ENCODE peak calls at places on chromosomes 11 and 22, in six cellular contexts. One of them, this sample, is unnamed.

GRCh38 chr11:70481625-70482528 is 83.5 kb downstream of the CTTN start:
- DNase-seq in MM.1S: no peak
- DNase-seq in upper lobe of right lung: no peak
- DNase-seq in neuronal stem cell: no peak
- DNase-seq in body of pancreas: no peak
- DNase-seq in IMR-90: peak; percentile 63
- DNase-seq in this sample: no peak

GRCh38 chr11:125903753-125904659 is at the start of gene DDX25:
- DNase-seq in MM.1S: no peak
- DNase-seq in upper lobe of right lung: no peak
- DNase-seq in neuronal stem cell: peak; percentile 51
- DNase-seq in body of pancreas: no peak
- DNase-seq in IMR-90: no peak
- DNase-seq in this sample: peak; percentile 16

GRCh38 chr11:67318239-67318555 is 14.9 kb downstream of the SSH3 start:
- DNase-seq in MM.1S: no peak
- DNase-seq in upper lobe of right lung: no peak
- DNase-seq in neuronal stem cell: no peak
- DNase-seq in body of pancreas: no peak
- DNase-seq in IMR-90: no peak
- DNase-seq in this sample: no peak

GRCh38 chr11:47258317-47258902 is 614 bp downstream of the NR1H3 start:
- DNase-seq in MM.1S: no peak
- DNase-seq in upper lobe of right lung: no peak
- DNase-seq in neuronal stem cell: no peak
- DNase-seq in body of pancreas: no peak
- DNase-seq in IMR-90: no peak
- DNase-seq in this sample: no peak

GRCh38 chr11:113991170-113991569 is 16.3 kb downstream of the HTR3A start:
- DNase-seq in MM.1S: peak; percentile 36
- DNase-seq in upper lobe of right lung: no peak
- DNase-seq in neuronal stem cell: peak; percentile 73
- DNase-seq in body of pancreas: no peak
- DNase-seq in IMR-90: peak; percentile 8
- DNase-seq in this sample: no peak

GRCh38 chr11:131408011-131408640 is 37.7 kb downstream of the NTM start:
- DNase-seq in MM.1S: peak; percentile 79
- DNase-seq in upper lobe of right lung: no peak
- DNase-seq in neuronal stem cell: no peak
- DNase-seq in body of pancreas: peak; percentile 22
- DNase-seq in IMR-90: peak; percentile 28
- DNase-seq in this sample: no peak

GRCh38 chr11:45886816-45887520 is 1.5 kb downstream of the MAPK8IP1 start:
- DNase-seq in MM.1S: no peak
- DNase-seq in upper lobe of right lung: no peak
- DNase-seq in neuronal stem cell: no peak
- DNase-seq in body of pancreas: no peak
- DNase-seq in IMR-90: no peak
- DNase-seq in this sample: no peak

GRCh38 chr22:26404851-26405357 is 24.2 kb upstream of the ASPHD2 start:
- DNase-seq in MM.1S: no peak
- DNase-seq in upper lobe of right lung: no peak
- DNase-seq in neuronal stem cell: no peak
- DNase-seq in body of pancreas: no peak
- DNase-seq in IMR-90: no peak
- DNase-seq in this sample: no peak

GRCh38 chr22:17990167-17990566 is 34.2 kb downstream of the MICAL3 start:
- DNase-seq in MM.1S: no peak
- DNase-seq in upper lobe of right lung: no peak
- DNase-seq in neuronal stem cell: no peak
- DNase-seq in body of pancreas: no peak
- DNase-seq in IMR-90: no peak
- DNase-seq in this sample: no peak

GRCh38 chr22:37244114-37244921 is at the start of gene RAC2:
- DNase-seq in MM.1S: peak; percentile 92
- DNase-seq in upper lobe of right lung: peak; percentile 91
- DNase-seq in neuronal stem cell: no peak
- DNase-seq in body of pancreas: peak; percentile 53
- DNase-seq in IMR-90: peak; percentile 57
- DNase-seq in this sample: peak; percentile 99

GRCh38 chr11:46710821-46711269 is 8.2 kb upstream of the F2 start:
- DNase-seq in MM.1S: no peak
- DNase-seq in upper lobe of right lung: no peak
- DNase-seq in neuronal stem cell: no peak
- DNase-seq in body of pancreas: peak; percentile 43
- DNase-seq in IMR-90: peak; percentile 97
- DNase-seq in this sample: no peak

GRCh38 chr11:48167380-48167779 is 49.2 kb upstream of the OR4B1 start:
- DNase-seq in MM.1S: no peak
- DNase-seq in upper lobe of right lung: no peak
- DNase-seq in neuronal stem cell: no peak
- DNase-seq in body of pancreas: no peak
- DNase-seq in IMR-90: no peak
- DNase-seq in this sample: no peak

GRCh38 chr11:1307163-1307870 is 2.1 kb downstream of the TOLLIP start:
- DNase-seq in MM.1S: no peak
- DNase-seq in upper lobe of right lung: peak; percentile 73
- DNase-seq in neuronal stem cell: no peak
- DNase-seq in body of pancreas: no peak
- DNase-seq in IMR-90: no peak
- DNase-seq in this sample: no peak

GRCh38 chr11:59426361-59427067 is at the start of gene OR5A2:
- DNase-seq in MM.1S: no peak
- DNase-seq in upper lobe of right lung: no peak
- DNase-seq in neuronal stem cell: peak; percentile 76
- DNase-seq in body of pancreas: no peak
- DNase-seq in IMR-90: no peak
- DNase-seq in this sample: no peak

GRCh38 chr22:31572939-31573338 is 76.6 kb downstream of the SFI1 start:
- DNase-seq in MM.1S: no peak
- DNase-seq in upper lobe of right lung: no peak
- DNase-seq in neuronal stem cell: no peak
- DNase-seq in body of pancreas: no peak
- DNase-seq in IMR-90: no peak
- DNase-seq in this sample: no peak

GRCh38 chr11:9760180-9760550 is 96.3 kb downstream of the SWAP70 start:
- DNase-seq in MM.1S: no peak
- DNase-seq in upper lobe of right lung: peak; percentile 73
- DNase-seq in neuronal stem cell: no peak
- DNase-seq in body of pancreas: peak; percentile 71
- DNase-seq in IMR-90: peak; percentile 95
- DNase-seq in this sample: no peak

GRCh38 chr11:114563077-114563476 is 3.4 kb upstream of the NXPE1 start:
- DNase-seq in MM.1S: no peak
- DNase-seq in upper lobe of right lung: no peak
- DNase-seq in neuronal stem cell: no peak
- DNase-seq in body of pancreas: no peak
- DNase-seq in IMR-90: peak; percentile 8
- DNase-seq in this sample: no peak

GRCh38 chr11:128406365-128406706 is 181.0 kb downstream of the ETS1 start:
- DNase-seq in MM.1S: peak; percentile 94
- DNase-seq in upper lobe of right lung: no peak
- DNase-seq in neuronal stem cell: no peak
- DNase-seq in body of pancreas: no peak
- DNase-seq in IMR-90: no peak
- DNase-seq in this sample: no peak

GRCh38 chr11:103395612-103396011 is 286.4 kb downstream of the DYNC2H1 start:
- DNase-seq in MM.1S: no peak
- DNase-seq in upper lobe of right lung: no peak
- DNase-seq in neuronal stem cell: no peak
- DNase-seq in body of pancreas: no peak
- DNase-seq in IMR-90: peak; percentile 69
- DNase-seq in this sample: no peak

GRCh38 chr11:79393362-79394043 is 47.3 kb downstream of the TENM4 start:
- DNase-seq in MM.1S: no peak
- DNase-seq in upper lobe of right lung: no peak
- DNase-seq in neuronal stem cell: no peak
- DNase-seq in body of pancreas: no peak
- DNase-seq in IMR-90: no peak
- DNase-seq in this sample: no peak

GRCh38 chr22:40586781-40587180 is 49.7 kb downstream of the MRTFA start:
- DNase-seq in MM.1S: no peak
- DNase-seq in upper lobe of right lung: no peak
- DNase-seq in neuronal stem cell: no peak
- DNase-seq in body of pancreas: no peak
- DNase-seq in IMR-90: no peak
- DNase-seq in this sample: no peak

GRCh38 chr22:42353883-42354727 is 78.1 kb downstream of the NFAM1 start:
- DNase-seq in MM.1S: no peak
- DNase-seq in upper lobe of right lung: no peak
- DNase-seq in neuronal stem cell: no peak
- DNase-seq in body of pancreas: peak; percentile 20
- DNase-seq in IMR-90: peak; percentile 13
- DNase-seq in this sample: no peak

GRCh38 chr11:7892751-7893356 is 38.2 kb downstream of the OR10A6 start:
- DNase-seq in MM.1S: peak; percentile 63
- DNase-seq in upper lobe of right lung: no peak
- DNase-seq in neuronal stem cell: peak; percentile 35
- DNase-seq in body of pancreas: no peak
- DNase-seq in IMR-90: peak; percentile 74
- DNase-seq in this sample: peak; percentile 41

GRCh38 chr22:50545522-50546325 is at the start of gene KLHDC7B:
- DNase-seq in MM.1S: no peak
- DNase-seq in upper lobe of right lung: no peak
- DNase-seq in neuronal stem cell: no peak
- DNase-seq in body of pancreas: no peak
- DNase-seq in IMR-90: peak; percentile 35
- DNase-seq in this sample: no peak

GRCh38 chr11:34655335-34656008 is 34.6 kb downstream of the EHF start:
- DNase-seq in MM.1S: no peak
- DNase-seq in upper lobe of right lung: no peak
- DNase-seq in neuronal stem cell: no peak
- DNase-seq in body of pancreas: no peak
- DNase-seq in IMR-90: peak; percentile 97
- DNase-seq in this sample: no peak

GRCh38 chr11:47186937-47187681 is 875 bp upstream of the PACSIN3 start:
- DNase-seq in MM.1S: peak; percentile 65
- DNase-seq in upper lobe of right lung: peak; percentile 75
- DNase-seq in neuronal stem cell: peak; percentile 40
- DNase-seq in body of pancreas: peak; percentile 81
- DNase-seq in IMR-90: peak; percentile 54
- DNase-seq in this sample: peak; percentile 72

GRCh38 chr11:38456371-38456770 is 1858.3 kb upstream of the RAG2 start:
- DNase-seq in MM.1S: no peak
- DNase-seq in upper lobe of right lung: no peak
- DNase-seq in neuronal stem cell: no peak
- DNase-seq in body of pancreas: no peak
- DNase-seq in IMR-90: no peak
- DNase-seq in this sample: no peak

GRCh38 chr11:38460901-38461300 is 1862.9 kb upstream of the RAG2 start:
- DNase-seq in MM.1S: no peak
- DNase-seq in upper lobe of right lung: peak; percentile 63
- DNase-seq in neuronal stem cell: no peak
- DNase-seq in body of pancreas: peak; percentile 76
- DNase-seq in IMR-90: peak; percentile 41
- DNase-seq in this sample: no peak

GRCh38 chr11:38460429-38460828 is 1862.4 kb upstream of the RAG2 start:
- DNase-seq in MM.1S: no peak
- DNase-seq in upper lobe of right lung: no peak
- DNase-seq in neuronal stem cell: no peak
- DNase-seq in body of pancreas: no peak
- DNase-seq in IMR-90: peak; percentile 3
- DNase-seq in this sample: no peak

GRCh38 chr11:38461751-38462150 is 1863.7 kb upstream of the RAG2 start:
- DNase-seq in MM.1S: no peak
- DNase-seq in upper lobe of right lung: no peak
- DNase-seq in neuronal stem cell: no peak
- DNase-seq in body of pancreas: no peak
- DNase-seq in IMR-90: no peak
- DNase-seq in this sample: no peak
- H3K9me3 ChIP-seq in MM.1S: no peaks in the 10 kb centered on the region
- H3K9me3 ChIP-seq in upper lobe of right lung: no peaks in the 10 kb centered on the region
- H3K9me3 ChIP-seq in neuronal stem cell: no peaks in the 10 kb centered on the region
- H3K9me3 ChIP-seq in body of pancreas: no peaks in the 10 kb centered on the region
- H3K9me3 ChIP-seq in IMR-90: peaks cover 4% of the 10 kb centered on the region
- H3K9me3 ChIP-seq in this sample: peaks cover 8% of the 10 kb centered on the region

GRCh38 chr11:65575568-65576231 is at the start of gene EHBP1L1:
- DNase-seq in MM.1S: peak; percentile 76
- DNase-seq in upper lobe of right lung: peak; percentile 91
- DNase-seq in neuronal stem cell: no peak
- DNase-seq in body of pancreas: peak; percentile 61
- DNase-seq in IMR-90: peak; percentile 28
- DNase-seq in this sample: peak; percentile 88
- H3K4me3 ChIP-seq in MM.1S: peak within 1 kb of the TSS; percentile 91
- H3K4me3 ChIP-seq in upper lobe of right lung: peak within 1 kb of the TSS; percentile 66
- H3K4me3 ChIP-seq in neuronal stem cell: peak within 1 kb of the TSS; percentile 80
- H3K4me3 ChIP-seq in body of pancreas: no peak within 1 kb of the TSS
- H3K4me3 ChIP-seq in IMR-90: peak within 1 kb of the TSS; percentile 85
- H3K4me3 ChIP-seq in this sample: peak within 1 kb of the TSS; percentile 96

DNA sequence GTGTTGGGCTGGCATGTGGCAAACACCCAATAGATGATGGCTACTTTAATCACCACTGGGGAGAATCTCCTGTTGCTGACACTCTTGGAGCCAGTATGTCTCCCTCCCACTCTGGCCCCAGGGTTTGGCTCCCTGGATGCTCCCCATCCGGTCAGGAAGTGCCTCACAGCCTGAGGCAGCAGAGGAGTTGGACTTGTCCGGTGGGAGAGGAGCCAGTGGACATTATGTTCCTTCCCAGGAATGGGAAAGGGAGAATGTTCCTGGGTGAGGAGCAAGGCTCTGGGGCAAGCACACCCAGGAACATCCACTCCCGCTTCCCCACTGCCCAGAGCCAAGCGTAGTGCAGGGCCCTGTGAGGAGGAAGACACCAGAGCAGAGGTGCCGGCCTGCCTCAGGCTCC is 84.6 kb upstream of the NAV2 start:
- DNase-seq in MM.1S: no peak
- DNase-seq in upper lobe of right lung: no peak
- DNase-seq in neuronal stem cell: no peak
- DNase-seq in body of pancreas: peak; percentile 53
- DNase-seq in IMR-90: peak; percentile 59
- DNase-seq in this sample: no peak
- H3K27ac ChIP-seq in MM.1S: no peak overlapping the region
- H3K27ac ChIP-seq in upper lobe of right lung: peak overlapping the region; percentile 17
- H3K27ac ChIP-seq in neuronal stem cell: no peak overlapping the region
- H3K27ac ChIP-seq in body of pancreas: no peak overlapping the region
- H3K27ac ChIP-seq in IMR-90: no peak overlapping the region
- H3K27ac ChIP-seq in this sample: no peak overlapping the region

DNA sequence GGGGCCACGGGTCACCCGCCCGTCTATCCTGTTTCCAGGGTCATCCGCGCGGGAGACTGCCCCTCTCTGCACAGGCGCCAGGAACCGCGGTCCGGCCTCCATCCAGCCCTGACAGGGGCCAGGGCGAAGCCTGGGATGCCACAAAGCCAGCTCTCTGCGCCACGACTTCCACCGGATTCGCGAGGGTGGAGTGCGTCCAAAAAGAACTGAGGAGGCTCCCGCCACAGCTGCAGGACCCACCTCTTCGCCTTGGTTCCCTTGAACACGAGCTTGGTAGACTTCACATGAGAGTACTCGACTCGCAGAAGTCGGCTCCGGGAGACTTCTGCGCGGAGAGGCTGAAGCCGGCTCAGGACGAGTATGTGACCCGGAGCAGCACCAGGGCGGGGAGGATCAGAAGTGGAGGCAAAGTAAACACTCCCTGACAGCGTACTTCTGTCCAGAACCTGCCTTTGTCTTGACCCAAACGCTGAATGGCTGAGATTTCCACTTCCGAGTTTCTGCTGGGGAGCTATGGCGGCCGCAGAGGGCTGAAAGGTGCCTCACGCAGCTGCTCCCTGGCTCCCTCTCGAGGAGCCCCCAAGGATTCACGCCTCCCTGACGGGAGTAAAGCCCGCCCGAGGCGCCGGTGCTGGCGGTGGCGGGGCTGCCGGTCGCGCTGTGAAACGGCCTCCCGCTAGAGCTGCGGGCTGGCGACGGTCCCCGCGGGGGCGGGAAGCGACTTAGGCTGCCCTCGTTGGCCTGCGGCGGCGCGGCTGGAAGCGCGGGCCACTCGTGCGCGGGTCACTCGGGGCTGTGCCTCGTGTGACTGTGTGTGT is 4566.7 kb upstream of the OR11H1 start:
- DNase-seq in MM.1S: no peak
- DNase-seq in upper lobe of right lung: no peak
- DNase-seq in neuronal stem cell: no peak
- DNase-seq in body of pancreas: no peak
- DNase-seq in IMR-90: no peak
- DNase-seq in this sample: no peak
- H3K9me3 ChIP-seq in MM.1S: no peaks in the 10 kb centered on the region
- H3K9me3 ChIP-seq in upper lobe of right lung: peaks cover 12% of the 10 kb centered on the region
- H3K9me3 ChIP-seq in neuronal stem cell: no peaks in the 10 kb centered on the region
- H3K9me3 ChIP-seq in body of pancreas: peaks cover 13% of the 10 kb centered on the region
- H3K9me3 ChIP-seq in IMR-90: peaks cover 15% of the 10 kb centered on the region
- H3K9me3 ChIP-seq in this sample: peaks cover 8% of the 10 kb centered on the region

This sample was measured in CD4-positive, CD25-positive, alpha-beta regulatory T cell.